ENCODE peak calls at places on chromosomes 13 and 19, in six cellular contexts. One of them, this sample, is unnamed.

GRCh38 chr13:41130356-41130755 is 2.2 kb downstream of the KBTBD6 start:
- DNase-seq in gastrocnemius medialis: no peak
- DNase-seq in mucosa of descending colon: no peak
- DNase-seq in lower leg skin: no peak
- DNase-seq in cardiac fibroblast: no peak
- DNase-seq in left ventricle myocardium inferior: no peak
- DNase-seq in this sample: no peak

GRCh38 chr19:4386038-4386782 is 14.1 kb downstream of the SH3GL1 start:
- DNase-seq in lower leg skin: no peak
- DNase-seq in gastrocnemius medialis: no peak
- DNase-seq in left ventricle myocardium inferior: no peak
- DNase-seq in cardiac fibroblast: no peak
- DNase-seq in mucosa of descending colon: no peak
- DNase-seq in this sample: no peak

GRCh38 chr13:57063007-57063406 is 77.7 kb upstream of the PRR20A start:
- DNase-seq in left ventricle myocardium inferior: no peak
- DNase-seq in gastrocnemius medialis: no peak
- DNase-seq in mucosa of descending colon: no peak
- DNase-seq in lower leg skin: peak
- DNase-seq in cardiac fibroblast: no peak
- DNase-seq in this sample: no peak

GRCh38 chr13:100454876-100455275 is 133.7 kb downstream of the GGACT start:
- DNase-seq in mucosa of descending colon: no peak
- DNase-seq in left ventricle myocardium inferior: no peak
- DNase-seq in lower leg skin: no peak
- DNase-seq in gastrocnemius medialis: no peak
- DNase-seq in cardiac fibroblast: peak
- DNase-seq in this sample: peak

GRCh38 chr13:113840541-113841354 is 23.1 kb downstream of the GAS6 start:
- DNase-seq in left ventricle myocardium inferior: peak
- DNase-seq in gastrocnemius medialis: no peak
- DNase-seq in mucosa of descending colon: no peak
- DNase-seq in lower leg skin: no peak
- DNase-seq in cardiac fibroblast: no peak
- DNase-seq in this sample: no peak

GRCh38 chr13:73874460-73874859 is 259.7 kb downstream of the KLF12 start:
- DNase-seq in left ventricle myocardium inferior: no peak
- DNase-seq in lower leg skin: no peak
- DNase-seq in mucosa of descending colon: no peak
- DNase-seq in cardiac fibroblast: no peak
- DNase-seq in gastrocnemius medialis: no peak
- DNase-seq in this sample: no peak

GRCh38 chr13:99196466-99197256 is 4.0 kb upstream of the UBAC2 start:
- DNase-seq in cardiac fibroblast: no peak
- DNase-seq in left ventricle myocardium inferior: no peak
- DNase-seq in gastrocnemius medialis: no peak
- DNase-seq in lower leg skin: no peak
- DNase-seq in mucosa of descending colon: no peak
- DNase-seq in this sample: peak

GRCh38 chr13:40422588-40423235 is 243.7 kb downstream of the FOXO1 start:
- DNase-seq in gastrocnemius medialis: no peak
- DNase-seq in mucosa of descending colon: no peak
- DNase-seq in lower leg skin: no peak
- DNase-seq in left ventricle myocardium inferior: no peak
- DNase-seq in cardiac fibroblast: no peak
- DNase-seq in this sample: no peak

GRCh38 chr13:72651196-72651595 is 76.2 kb downstream of the MZT1 start:
- DNase-seq in left ventricle myocardium inferior: no peak
- DNase-seq in cardiac fibroblast: no peak
- DNase-seq in lower leg skin: no peak
- DNase-seq in gastrocnemius medialis: no peak
- DNase-seq in mucosa of descending colon: no peak
- DNase-seq in this sample: peak

GRCh38 chr13:80572867-80573266 is 231.9 kb upstream of the SPRY2 start:
- DNase-seq in mucosa of descending colon: no peak
- DNase-seq in cardiac fibroblast: no peak
- DNase-seq in left ventricle myocardium inferior: no peak
- DNase-seq in gastrocnemius medialis: no peak
- DNase-seq in lower leg skin: no peak
- DNase-seq in this sample: no peak

GRCh38 chr13:104024416-104025170 is 958.4 kb upstream of the SLC10A2 start:
- DNase-seq in cardiac fibroblast: peak
- DNase-seq in left ventricle myocardium inferior: no peak
- DNase-seq in gastrocnemius medialis: no peak
- DNase-seq in mucosa of descending colon: no peak
- DNase-seq in lower leg skin: no peak
- DNase-seq in this sample: peak

GRCh38 chr13:24745861-24746617 is 17.9 kb upstream of the RNF17 start:
- DNase-seq in cardiac fibroblast: no peak
- DNase-seq in mucosa of descending colon: no peak
- DNase-seq in lower leg skin: peak
- DNase-seq in left ventricle myocardium inferior: no peak
- DNase-seq in gastrocnemius medialis: no peak
- DNase-seq in this sample: no peak

GRCh38 chr19:20259615-20260014 is 92.6 kb downstream of the ZNF486 start:
- DNase-seq in cardiac fibroblast: no peak
- DNase-seq in lower leg skin: no peak
- DNase-seq in mucosa of descending colon: no peak
- DNase-seq in gastrocnemius medialis: no peak
- DNase-seq in left ventricle myocardium inferior: no peak
- DNase-seq in this sample: no peak

GRCh38 chr13:31179241-31179640 is 17.5 kb upstream of the HSPH1 start:
- DNase-seq in lower leg skin: no peak
- DNase-seq in left ventricle myocardium inferior: no peak
- DNase-seq in cardiac fibroblast: no peak
- DNase-seq in gastrocnemius medialis: no peak
- DNase-seq in mucosa of descending colon: no peak
- DNase-seq in this sample: no peak

GRCh38 chr13:42836930-42837329 is 55.5 kb downstream of the FAM216B start:
- DNase-seq in lower leg skin: no peak
- DNase-seq in cardiac fibroblast: peak
- DNase-seq in gastrocnemius medialis: no peak
- DNase-seq in mucosa of descending colon: no peak
- DNase-seq in left ventricle myocardium inferior: no peak
- DNase-seq in this sample: peak

GRCh38 chr13:90792335-90792734 is 555.2 kb upstream of the MIR17HG start:
- DNase-seq in left ventricle myocardium inferior: no peak
- DNase-seq in cardiac fibroblast: no peak
- DNase-seq in lower leg skin: no peak
- DNase-seq in mucosa of descending colon: no peak
- DNase-seq in gastrocnemius medialis: no peak
- DNase-seq in this sample: no peak

GRCh38 chr19:1383014-1383310 is 745 bp upstream of the NDUFS7 start:
- DNase-seq in left ventricle myocardium inferior: no peak
- DNase-seq in gastrocnemius medialis: no peak
- DNase-seq in cardiac fibroblast: no peak
- DNase-seq in lower leg skin: no peak
- DNase-seq in mucosa of descending colon: no peak
- DNase-seq in this sample: no peak

GRCh38 chr13:35163674-35164073 is 221.6 kb downstream of the NBEA start:
- DNase-seq in left ventricle myocardium inferior: no peak
- DNase-seq in cardiac fibroblast: no peak
- DNase-seq in gastrocnemius medialis: no peak
- DNase-seq in lower leg skin: no peak
- DNase-seq in mucosa of descending colon: no peak
- DNase-seq in this sample: no peak

GRCh38 chr13:106479849-106480400 is 55.5 kb downstream of the EFNB2 start:
- DNase-seq in mucosa of descending colon: no peak
- DNase-seq in cardiac fibroblast: no peak
- DNase-seq in lower leg skin: no peak
- DNase-seq in left ventricle myocardium inferior: no peak
- DNase-seq in gastrocnemius medialis: no peak
- DNase-seq in this sample: no peak

GRCh38 chr13:113545931-113546516 is 38.5 kb upstream of the TFDP1 start:
- DNase-seq in lower leg skin: peak
- DNase-seq in gastrocnemius medialis: no peak
- DNase-seq in mucosa of descending colon: no peak
- DNase-seq in left ventricle myocardium inferior: no peak
- DNase-seq in cardiac fibroblast: no peak
- DNase-seq in this sample: no peak

GRCh38 chr19:12790628-12791344 is 500 bp upstream of the JUNB start:
- DNase-seq in gastrocnemius medialis: no peak
- DNase-seq in lower leg skin: no peak
- DNase-seq in mucosa of descending colon: peak
- DNase-seq in left ventricle myocardium inferior: no peak
- DNase-seq in cardiac fibroblast: no peak
- DNase-seq in this sample: no peak

GRCh38 chr13:42075517-42075916 is 27.1 kb downstream of the DGKH start:
- DNase-seq in left ventricle myocardium inferior: no peak
- DNase-seq in cardiac fibroblast: no peak
- DNase-seq in mucosa of descending colon: no peak
- DNase-seq in lower leg skin: no peak
- DNase-seq in gastrocnemius medialis: no peak
- DNase-seq in this sample: no peak

DNA sequence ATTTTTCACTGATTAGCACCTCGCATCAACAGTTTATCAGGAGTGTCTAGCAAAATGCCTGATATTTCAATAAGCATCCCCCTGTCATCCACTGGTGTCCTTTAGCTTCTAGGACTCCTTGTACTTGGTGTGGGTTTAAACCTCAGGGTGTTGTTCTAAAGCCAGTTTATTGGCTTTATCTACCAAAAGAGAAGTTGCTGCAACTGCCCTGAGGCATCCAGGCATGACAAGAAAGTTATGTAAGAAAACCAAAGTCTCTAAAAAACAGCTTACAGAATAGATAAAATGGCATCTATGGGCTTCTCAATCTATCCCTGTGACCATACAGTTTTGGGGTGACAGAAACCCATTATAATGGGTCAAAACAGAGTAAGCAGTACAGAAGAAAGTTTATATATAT is 120.3 kb upstream of the ZNF91 start:
- DNase-seq in gastrocnemius medialis: no peak
- DNase-seq in left ventricle myocardium inferior: no peak
- DNase-seq in mucosa of descending colon: no peak
- DNase-seq in cardiac fibroblast: no peak
- DNase-seq in lower leg skin: no peak
- DNase-seq in this sample: no peak
- H3K4me3 ChIP-seq in gastrocnemius medialis: no peak
- H3K4me3 ChIP-seq in left ventricle myocardium inferior: no peak
- H3K4me3 ChIP-seq in mucosa of descending colon: no peak
- H3K4me3 ChIP-seq in cardiac fibroblast: no peak
- H3K4me3 ChIP-seq in lower leg skin: no peak
- H3K4me3 ChIP-seq in this sample: no peak

GRCh38 chr13:111344471-111345191 is 24.2 kb downstream of the TEX29 start:
- DNase-seq in cardiac fibroblast: peak
- DNase-seq in gastrocnemius medialis: peak
- DNase-seq in lower leg skin: peak
- DNase-seq in left ventricle myocardium inferior: no peak
- DNase-seq in mucosa of descending colon: no peak
- DNase-seq in this sample: peak
- TF ChIP-seq CTCF in cardiac fibroblast: peak
- TF ChIP-seq CTCF in gastrocnemius medialis: peak
- TF ChIP-seq CTCF in lower leg skin: no peak
- TF ChIP-seq CTCF in left ventricle myocardium inferior: peak
- TF ChIP-seq CTCF in mucosa of descending colon: no peak
- TF ChIP-seq CTCF in this sample: peak

GRCh38 chr19:41616785-41617621 is 9.9 kb downstream of the CEACAM4 start:
- DNase-seq in lower leg skin: no peak
- DNase-seq in cardiac fibroblast: peak
- DNase-seq in left ventricle myocardium inferior: no peak
- DNase-seq in mucosa of descending colon: no peak
- DNase-seq in gastrocnemius medialis: no peak
- DNase-seq in this sample: peak

GRCh38 chr19:41619018-41619571 is 7.8 kb downstream of the CEACAM4 start:
- DNase-seq in gastrocnemius medialis: no peak
- DNase-seq in left ventricle myocardium inferior: no peak
- DNase-seq in mucosa of descending colon: no peak
- DNase-seq in cardiac fibroblast: no peak
- DNase-seq in lower leg skin: no peak
- DNase-seq in this sample: no peak

GRCh38 chr19:41617941-41618730 is 8.7 kb downstream of the CEACAM4 start:
- DNase-seq in gastrocnemius medialis: no peak
- DNase-seq in lower leg skin: no peak
- DNase-seq in left ventricle myocardium inferior: no peak
- DNase-seq in cardiac fibroblast: no peak
- DNase-seq in mucosa of descending colon: no peak
- DNase-seq in this sample: no peak

GRCh38 chr19:41621654-41622053 is 5.2 kb downstream of the CEACAM4 start:
- DNase-seq in cardiac fibroblast: no peak
- DNase-seq in mucosa of descending colon: no peak
- DNase-seq in left ventricle myocardium inferior: no peak
- DNase-seq in gastrocnemius medialis: no peak
- DNase-seq in lower leg skin: no peak
- DNase-seq in this sample: no peak

DNA sequence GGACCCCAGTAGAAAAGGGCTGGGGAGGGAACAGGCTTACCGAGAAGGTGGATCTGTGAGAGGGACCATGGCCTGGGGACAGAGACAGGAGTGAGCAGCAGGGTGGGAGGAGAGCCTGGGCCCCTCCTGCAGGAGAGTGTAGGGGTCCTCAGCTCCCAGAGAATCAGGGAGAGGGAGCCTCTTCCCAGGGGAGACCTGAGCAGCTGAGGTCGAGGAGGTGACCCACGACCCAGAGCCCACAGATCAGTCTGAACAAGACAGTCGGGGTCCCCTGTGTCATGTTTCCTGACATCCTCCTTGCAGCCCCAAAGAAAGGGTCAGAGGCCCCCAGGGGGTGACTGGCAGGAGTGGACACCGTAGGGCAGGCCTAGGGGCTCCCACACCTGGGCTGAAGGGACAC is 6.7 kb downstream of the CEACAM4 start:
- DNase-seq in cardiac fibroblast: no peak
- DNase-seq in gastrocnemius medialis: no peak
- DNase-seq in lower leg skin: no peak
- DNase-seq in mucosa of descending colon: no peak
- DNase-seq in left ventricle myocardium inferior: no peak
- DNase-seq in this sample: no peak
- H3K4me3 ChIP-seq in cardiac fibroblast: no peak
- H3K4me3 ChIP-seq in gastrocnemius medialis: no peak
- H3K4me3 ChIP-seq in lower leg skin: no peak
- H3K4me3 ChIP-seq in mucosa of descending colon: no peak
- H3K4me3 ChIP-seq in left ventricle myocardium inferior: no peak
- H3K4me3 ChIP-seq in this sample: no peak

DNA sequence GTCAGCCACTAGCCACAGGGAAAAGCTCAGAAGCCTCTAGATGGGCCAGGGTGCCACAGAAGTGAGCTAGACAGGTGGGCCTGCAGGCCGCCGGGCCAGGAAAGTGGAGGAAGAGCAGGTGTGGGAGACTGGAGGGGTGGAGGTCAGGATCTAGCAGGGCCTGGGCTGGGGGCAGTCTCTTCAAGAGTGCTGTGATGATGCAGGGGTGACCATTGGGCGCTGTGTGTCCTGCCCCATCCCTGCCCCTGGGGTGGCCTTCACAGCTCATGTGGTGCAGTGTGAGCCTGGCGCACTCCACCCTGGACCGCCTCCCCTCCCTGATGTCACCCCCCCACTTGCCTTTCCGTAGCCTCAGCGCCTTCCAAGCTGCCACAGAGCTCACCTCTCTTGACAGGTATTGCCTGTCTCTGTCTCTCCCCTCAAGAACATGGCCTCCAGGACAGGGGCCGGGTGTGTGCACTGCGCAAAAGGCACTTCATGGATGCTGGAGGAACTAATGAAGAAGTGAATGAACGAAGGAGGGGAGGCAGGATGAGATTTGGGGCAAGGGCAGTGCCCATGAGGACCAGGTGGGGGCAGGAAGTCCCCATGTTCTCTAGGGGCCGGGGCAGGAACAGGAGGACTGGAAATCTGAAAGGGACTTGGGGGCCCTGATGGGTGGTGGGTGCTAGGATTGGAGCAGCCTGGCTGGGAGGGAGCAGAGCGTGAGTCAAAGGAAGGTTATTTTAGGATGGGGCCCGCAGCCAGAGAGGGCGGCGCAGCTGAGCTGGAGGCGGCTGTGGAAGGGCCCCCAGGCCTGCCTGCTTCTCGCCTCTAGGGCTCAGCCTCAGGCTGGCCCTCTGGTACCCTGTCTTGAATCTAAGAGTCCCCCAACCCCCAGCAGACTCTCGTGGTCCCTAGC is 6.6 kb downstream of the SSBP4 start:
- DNase-seq in gastrocnemius medialis: no peak
- DNase-seq in mucosa of descending colon: peak
- DNase-seq in left ventricle myocardium inferior: peak
- DNase-seq in cardiac fibroblast: peak
- DNase-seq in lower leg skin: no peak
- DNase-seq in this sample: peak
- TF ChIP-seq CTCF in gastrocnemius medialis: peak
- TF ChIP-seq CTCF in mucosa of descending colon: no peak
- TF ChIP-seq CTCF in left ventricle myocardium inferior: peak
- TF ChIP-seq CTCF in cardiac fibroblast: peak
- TF ChIP-seq CTCF in lower leg skin: no peak
- TF ChIP-seq CTCF in this sample: peak

This sample was measured in fibroblast of pulmonary artery.